ENCODE peak calls at places on chromosomes 13 and 19, in ten cellular contexts. F, A, I, T, D, V, K, W, S and M are unnamed samples.

GRCh38 chr19:1468274-1469199 is 10.5 kb downstream of the C19orf25 start:
- DNase-seq in F (no peak), A (peak), I (peak), T (peak), D (peak), V (no peak), K (no peak), W (peak), S (peak), M (no peak)

GRCh38 chr19:15156391-15156790 is 44.4 kb downstream of the NOTCH3 start:
- DNase-seq in F (no peak), A (no peak), I (no peak), T (no peak), D (no peak), V (no peak), K (no peak), W (no peak), S (no peak), M (no peak)

GRCh38 chr19:49196527-49197240 is 39.1 kb downstream of the TRPM4 start:
- DNase-seq in F (no peak), A (no peak), I (no peak), T (no peak), D (no peak), V (no peak), K (no peak), W (peak), S (no peak), M (no peak)

GRCh38 chr13:42969558-42970172 is 22.4 kb downstream of the EPSTI1 start:
- DNase-seq in F (peak), A (peak), I (peak), T (peak), D (peak), V (peak), K (peak), W (peak), S (peak), M (peak)

GRCh38 chr13:102903659-102904407 is 58.0 kb downstream of the ERCC5 start:
- DNase-seq in F (no peak), A (no peak), I (peak), T (no peak), D (no peak), V (peak), K (no peak), W (no peak), S (peak), M (peak)

GRCh38 chr13:104477256-104477655 is 1411.0 kb upstream of the SLC10A2 start:
- DNase-seq in F (no peak), A (no peak), I (peak), T (no peak), D (no peak), V (no peak), K (no peak), W (no peak), S (no peak), M (peak)

GRCh38 chr13:109593230-109593629 is 193.2 kb downstream of the IRS2 start:
- DNase-seq in F (no peak), A (no peak), I (no peak), T (no peak), D (no peak), V (no peak), K (no peak), W (no peak), S (no peak), M (no peak)

GRCh38 chr13:51015973-51016372 is 95.1 kb downstream of the C13orf42 start:
- DNase-seq in F (no peak), A (no peak), I (no peak), T (no peak), D (no peak), V (no peak), K (no peak), W (no peak), S (no peak), M (no peak)

GRCh38 chr19:4801085-4801619 is 9.6 kb downstream of the FEM1A start:
- DNase-seq in F (no peak), A (no peak), I (no peak), T (no peak), D (no peak), V (no peak), K (no peak), W (no peak), S (no peak), M (no peak)

GRCh38 chr13:26656919-26657318 is 99.4 kb downstream of the WASF3 start:
- DNase-seq in F (no peak), A (no peak), I (peak), T (no peak), D (no peak), V (peak), K (peak), W (no peak), S (peak), M (peak)

GRCh38 chr19:28915737-28916460 is 297.1 kb downstream of the UQCRFS1 start:
- DNase-seq in F (no peak), A (no peak), I (no peak), T (no peak), D (no peak), V (no peak), K (no peak), W (no peak), S (no peak), M (no peak)

GRCh38 chr13:94309997-94310842 is 169.3 kb downstream of the DCT start:
- DNase-seq in F (no peak), A (no peak), I (peak), T (no peak), D (no peak), V (no peak), K (peak), W (no peak), S (peak), M (peak)